ENCODE peak calls at places on chromosome 13, in seven cellular contexts. U is gastrocnemius medialis, C is HCT116, I is heart left ventricle, D is right lobe of liver, W is HepG2, L is A549. P is an unnamed sample.

GRCh38 chr13:83819156-83819555 is 63.1 kb downstream of the SLITRK1 start:
- ATAC-seq in W (no peak), U (no peak), I (no peak), D (no peak), C (no peak), L (no peak), P (no peak)

GRCh38 chr13:102854675-102855074 is 8.8 kb downstream of the ERCC5 start:
- ATAC-seq in L (no peak), D (no peak), U (no peak), I (peak), W (no peak), C (no peak), P (no peak)

GRCh38 chr13:110634558-110634957 is 19.2 kb downstream of the NAXD start:
- ATAC-seq in W (no peak), C (peak), I (no peak), L (peak), U (no peak), D (no peak), P (no peak)

GRCh38 chr13:26053418-26053980 is 1.7 kb upstream of the SHISA2 start:
- ATAC-seq in L (no peak), W (no peak), D (no peak), I (no peak), U (no peak), C (no peak), P (no peak)

GRCh38 chr13:63492604-63493003 is 2077.0 kb upstream of the PCDH20 start:
- ATAC-seq in U (no peak), L (no peak), I (no peak), C (no peak), W (no peak), D (no peak), P (no peak)

GRCh38 chr13:43339145-43339820 is 315.9 kb downstream of the DNAJC15 start:
- ATAC-seq in D (no peak), L (no peak), W (no peak), U (peak), I (no peak), C (no peak), P (no peak)

GRCh38 chr13:50484472-50485113 is 358.9 kb downstream of the DLEU7 start:
- ATAC-seq in I (no peak), W (no peak), U (no peak), D (no peak), L (no peak), C (no peak), P (no peak)

GRCh38 chr13:88761145-88761544 is 1090.0 kb downstream of the SLITRK5 start:
- ATAC-seq in U (no peak), I (no peak), D (no peak), L (no peak), W (no peak), C (no peak), P (no peak)

GRCh38 chr13:93715866-93716265 is 489.3 kb downstream of the GPC6 start:
- ATAC-seq in C (no peak), I (no peak), W (no peak), U (no peak), D (no peak), L (no peak), P (no peak)

GRCh38 chr13:18962168-18962734 is 219.4 kb downstream of the TUBA3C start:
- ATAC-seq in C (no peak), I (no peak), L (no peak), D (no peak), W (no peak), U (no peak), P (no peak)

GRCh38 chr13:67438465-67438864 is 208.3 kb upstream of the PCDH9 start:
- ATAC-seq in L (no peak), I (peak), C (no peak), W (peak), U (no peak), D (no peak), P (no peak)

GRCh38 chr13:65697843-65698242 is 1532.3 kb downstream of the PCDH9 start:
- ATAC-seq in D (no peak), W (no peak), C (no peak), I (no peak), L (no peak), U (no peak), P (no peak)

GRCh38 chr13:27510082-27510481 is 59.7 kb upstream of the MTIF3 start:
- ATAC-seq in I (no peak), D (no peak), C (no peak), U (no peak), W (no peak), L (no peak), P (no peak)

GRCh38 chr13:21676611-21677021 is 5.7 kb downstream of the FGF9 start:
- ATAC-seq in I (peak), W (peak), L (no peak), D (peak), U (no peak), C (no peak), P (no peak)

GRCh38 chr13:113472355-113473025 is 18.0 kb downstream of the DCUN1D2 start:
- ATAC-seq in W (no peak), I (peak), C (no peak), L (no peak), D (peak), U (peak), P (peak)

GRCh38 chr13:99322297-99323103 is 15.3 kb upstream of the GPR183 start:
- ATAC-seq in U (peak), D (peak), L (no peak), I (peak), W (no peak), C (peak), P (peak)

GRCh38 chr13:96109125-96109524 is 19.2 kb downstream of the HS6ST3 start:
- ATAC-seq in D (no peak), U (no peak), L (no peak), W (no peak), I (no peak), C (no peak), P (no peak)

GRCh38 chr13:77065456-77066147 is 38.6 kb upstream of the FBXL3 start:
- ATAC-seq in W (no peak), D (no peak), I (no peak), U (no peak), C (no peak), L (no peak), P (no peak)

GRCh38 chr13:88932950-88933349 is 1261.8 kb downstream of the SLITRK5 start:
- ATAC-seq in L (no peak), C (no peak), U (no peak), I (no peak), D (no peak), W (no peak), P (no peak)

GRCh38 chr13:51689597-51689996 is 105.3 kb downstream of the WDFY2 start:
- ATAC-seq in W (peak), L (no peak), I (no peak), C (no peak), D (no peak), U (no peak), P (no peak)

GRCh38 chr13:47901451-47901850 is 99.6 kb downstream of the SUCLA2 start:
- ATAC-seq in L (no peak), C (no peak), I (no peak), U (no peak), D (no peak), W (no peak), P (no peak)

GRCh38 chr13:95281258-95281602 is 20.0 kb downstream of the ABCC4 start:
- ATAC-seq in C (no peak), W (no peak), D (no peak), L (no peak), U (peak), I (no peak), P (no peak)

GRCh38 chr13:90032841-90033493 is 1314.5 kb upstream of the MIR17HG start:
- ATAC-seq in I (no peak), W (peak), U (no peak), C (no peak), D (no peak), L (no peak), P (peak)

GRCh38 chr13:114185182-114185971 is 6.3 kb downstream of the CFAP97D2 start:
- ATAC-seq in U (no peak), L (no peak), W (no peak), D (no peak), I (peak), C (no peak), P (no peak)

GRCh38 chr13:67466569-67466968 is 236.4 kb upstream of the PCDH9 start:
- ATAC-seq in W (no peak), L (no peak), C (no peak), I (no peak), D (no peak), U (no peak), P (no peak)

GRCh38 chr13:90201676-90202425 is 1145.6 kb upstream of the MIR17HG start:
- ATAC-seq in L (no peak), I (peak), C (no peak), D (no peak), U (no peak), W (no peak), P (no peak)

GRCh38 chr13:30158774-30159445 is 148.4 kb downstream of the KATNAL1 start:
- ATAC-seq in C (peak), L (peak), D (no peak), W (peak), U (peak), I (no peak), P (peak)

GRCh38 chr13:30156270-30156669 is 151.1 kb downstream of the KATNAL1 start:
- ATAC-seq in U (no peak), C (no peak), W (no peak), L (no peak), D (no peak), I (no peak), P (no peak)

GRCh38 chr13:30154931-30155330 is 152.4 kb downstream of the KATNAL1 start:
- ATAC-seq in C (no peak), I (no peak), U (no peak), W (no peak), L (no peak), D (no peak), P (no peak)

GRCh38 chr13:30157616-30157993 is 149.7 kb downstream of the KATNAL1 start:
- ATAC-seq in I (no peak), U (no peak), C (no peak), D (no peak), L (no peak), W (no peak), P (no peak)

GRCh38 chr13:30156826-30157615 is 150.3 kb downstream of the KATNAL1 start:
- ATAC-seq in W (no peak), U (no peak), I (no peak), L (no peak), C (no peak), D (no peak), P (no peak)
- TF ChIP-seq POLR2A in W (no peak), U (no peak), I (no peak), L (no peak), C (no peak), D (no peak), P (no peak)

DNA sequence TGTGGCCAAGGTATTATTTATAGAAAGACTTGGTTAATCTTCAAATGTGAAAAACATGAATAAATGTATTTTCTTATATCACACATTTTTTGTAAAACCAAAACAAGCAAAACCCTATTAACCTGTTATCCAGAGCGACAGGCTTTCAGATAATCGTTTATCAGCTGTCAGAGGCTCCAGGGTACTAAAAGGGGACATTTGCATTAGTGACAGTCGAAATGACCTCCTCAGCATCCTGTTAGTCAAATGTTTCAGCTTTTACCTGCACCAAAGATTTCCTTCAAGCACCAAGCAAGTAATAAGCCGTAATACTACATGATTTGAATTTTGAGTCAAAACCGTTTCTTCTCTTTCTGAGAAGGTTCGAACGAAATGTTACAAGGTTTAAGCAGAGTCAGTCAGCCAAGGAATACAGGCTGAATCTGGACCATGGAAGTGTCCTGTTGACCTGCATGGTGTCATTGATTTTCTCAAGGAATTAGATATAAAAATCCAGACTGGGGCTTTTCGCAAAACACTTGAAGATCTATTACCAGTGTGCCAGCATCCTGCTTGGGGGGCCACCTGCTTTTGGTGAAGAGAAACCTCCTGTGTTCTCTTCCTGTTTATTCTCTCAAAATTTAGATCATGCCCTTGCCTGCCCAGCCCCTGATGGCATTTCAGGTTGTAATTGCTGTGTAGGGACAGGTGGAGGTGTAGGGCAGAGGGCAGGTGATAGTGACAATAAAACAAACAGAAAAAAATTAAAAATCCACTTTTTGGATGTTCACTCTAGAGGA is 11.3 kb upstream of the RFC3 start:
- ATAC-seq in U (no peak), D (no peak), W (no peak), L (no peak), C (no peak), I (no peak), P (no peak)
- H3K4me3 ChIP-seq in U (no peak), D (no peak), W (no peak), L (no peak), C (no peak), I (no peak), P (no peak)

DNA sequence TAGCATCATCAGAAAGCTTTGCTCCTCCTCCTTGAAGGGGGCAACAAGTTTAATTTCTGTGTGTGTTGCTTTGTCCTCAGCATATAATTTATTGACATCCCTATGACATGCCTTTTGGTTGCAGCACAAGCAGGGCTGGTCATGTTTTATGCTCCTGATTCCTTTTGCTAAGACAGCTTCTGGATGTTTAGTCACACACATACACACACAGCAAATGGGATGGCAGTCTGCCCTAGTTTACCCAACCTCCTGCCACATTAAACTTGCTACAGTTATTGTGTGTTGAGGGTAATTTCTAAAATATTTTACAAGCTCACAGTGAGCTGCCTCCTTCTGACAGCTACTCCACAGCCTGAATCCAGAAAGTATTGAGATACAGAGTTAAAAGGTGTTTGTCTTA is 217.9 kb upstream of the RXFP2 start:
- ATAC-seq in W (no peak), D (no peak), I (no peak), L (no peak), C (no peak), U (no peak), P (no peak)
- TF ChIP-seq POLR2A in W (no peak), D (no peak), I (no peak), L (no peak), C (no peak), U (no peak), P (no peak)

GRCh38 chr13:40588101-40588500 is 78.3 kb downstream of the FOXO1 start:
- ATAC-seq in I (no peak), D (no peak), U (no peak), C (no peak), W (no peak), L (no peak), P (no peak)

GRCh38 chr13:40591091-40591490 is 75.3 kb downstream of the FOXO1 start:
- ATAC-seq in C (no peak), W (no peak), U (no peak), D (no peak), L (no peak), I (no peak), P (no peak)

GRCh38 chr13:40592035-40592434 is 74.4 kb downstream of the FOXO1 start:
- ATAC-seq in D (no peak), U (no peak), W (no peak), I (no peak), C (no peak), L (no peak), P (no peak)

GRCh38 chr13:40589285-40590109 is 76.9 kb downstream of the FOXO1 start:
- ATAC-seq in U (peak), I (peak), C (no peak), W (peak), L (no peak), D (peak), P (peak)

GRCh38 chr13:40590112-40590862 is 76.2 kb downstream of the FOXO1 start:
- ATAC-seq in U (peak), W (no peak), C (no peak), I (no peak), D (no peak), L (no peak), P (peak)
- H3K4me3 ChIP-seq in U (peak), W (no peak), C (no peak), I (no peak), D (no peak), L (no peak), P (no peak)

GRCh38 chr13:87089391-87089790 is 581.8 kb upstream of the SLITRK5 start:
- ATAC-seq in L (no peak), I (no peak), C (no peak), W (no peak), D (no peak), U (no peak), P (no peak)

GRCh38 chr13:87094646-87095045 is 576.5 kb upstream of the SLITRK5 start:
- ATAC-seq in W (no peak), D (no peak), U (no peak), L (no peak), I (no peak), C (no peak), P (no peak)

GRCh38 chr13:87087741-87088140 is 583.4 kb upstream of the SLITRK5 start:
- ATAC-seq in I (no peak), L (no peak), U (no peak), W (no peak), C (no peak), D (no peak), P (no peak)

GRCh38 chr13:87093399-87093798 is 577.8 kb upstream of the SLITRK5 start:
- ATAC-seq in L (no peak), C (no peak), W (no peak), U (no peak), D (no peak), I (no peak), P (no peak)
- TF ChIP-seq POLR2A in L (no peak), C (no peak), W (no peak), U (no peak), D (no peak), I (no peak), P (no peak)

DNA sequence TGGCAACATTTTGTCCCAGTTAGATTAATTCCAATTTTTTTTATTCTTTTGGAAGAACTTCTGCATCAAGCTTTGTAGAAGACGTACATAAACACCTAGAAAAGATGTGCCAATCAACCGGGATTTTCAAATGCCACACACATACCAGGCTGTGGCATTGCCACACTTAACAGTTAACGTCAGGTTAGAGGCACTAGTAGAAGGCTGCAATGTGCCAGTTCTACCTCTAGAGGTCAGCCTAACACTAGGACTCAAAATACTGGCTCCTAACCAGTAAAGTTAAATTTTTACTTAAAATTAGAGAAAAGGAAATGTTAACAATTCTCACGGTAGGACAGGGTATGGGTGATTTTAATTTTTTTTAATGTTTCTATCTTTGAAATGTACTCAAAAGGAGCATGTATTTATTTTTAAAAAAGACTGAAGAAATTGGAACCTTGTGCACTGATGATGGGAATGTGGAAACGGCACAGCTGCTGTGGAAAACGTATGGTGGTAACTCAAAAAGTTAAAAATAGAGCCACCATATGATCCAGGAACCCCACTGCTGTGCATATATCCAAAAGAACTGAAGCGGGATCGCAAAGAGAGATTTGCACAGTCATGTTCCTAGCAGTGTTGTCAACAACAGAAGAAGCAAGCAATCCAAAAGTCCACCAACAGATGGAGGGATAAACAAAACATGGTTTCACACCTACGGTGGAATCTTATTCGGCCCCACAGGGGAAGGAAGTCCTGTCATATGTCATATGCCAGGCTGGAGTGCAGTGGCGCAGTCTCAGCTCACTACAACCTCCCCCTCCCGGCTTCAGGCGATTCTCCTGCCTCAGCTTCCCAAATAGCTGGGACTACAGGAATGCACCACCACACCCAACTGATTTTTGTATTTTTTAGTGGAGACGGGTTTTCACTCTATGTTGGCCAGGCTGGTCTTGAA is 30.3 kb downstream of the CRYL1 start:
- ATAC-seq in C (peak), L (peak), W (peak), I (peak), D (peak), U (peak), P (peak)
- H3K4me3 ChIP-seq in C (no peak), L (no peak), W (peak), I (no peak), D (no peak), U (peak), P (peak)

GRCh38 chr13:91359071-91359470 is 11.6 kb downstream of the MIR17HG start:
- ATAC-seq in C (no peak), I (no peak), L (no peak), D (no peak), U (no peak), W (no peak), P (no peak)

GRCh38 chr13:91359566-91359965 is 12.1 kb downstream of the MIR17HG start:
- ATAC-seq in U (no peak), L (no peak), C (no peak), D (no peak), I (no peak), W (no peak), P (no peak)

GRCh38 chr13:91356919-91357612 is 9.6 kb downstream of the MIR17HG start:
- ATAC-seq in W (peak), L (no peak), D (peak), I (no peak), U (no peak), C (no peak), P (no peak)

GRCh38 chr13:91357613-91358383 is 10.3 kb downstream of the MIR17HG start:
- ATAC-seq in C (no peak), W (peak), L (no peak), I (no peak), D (no peak), U (no peak), P (no peak)

GRCh38 chr13:91358384-91358776 is 10.9 kb downstream of the MIR17HG start:
- ATAC-seq in I (no peak), L (no peak), D (peak), W (peak), C (peak), U (no peak), P (no peak)
- TF ChIP-seq POLR2A in I (no peak), L (no peak), D (no peak), W (peak), C (no peak), U (no peak), P (no peak)

GRCh38 chr13:79389031-79389430 is 17.0 kb downstream of the RBM26 start:
- ATAC-seq in C (no peak), L (no peak), D (no peak), U (no peak), W (no peak), I (no peak), P (no peak)

GRCh38 chr13:79395881-79396280 is 10.2 kb downstream of the RBM26 start:
- ATAC-seq in C (no peak), I (no peak), L (no peak), U (no peak), W (no peak), D (no peak), P (no peak)

GRCh38 chr13:79392882-79393563 is 13.0 kb downstream of the RBM26 start:
- ATAC-seq in D (no peak), U (no peak), L (peak), W (peak), C (no peak), I (no peak), P (no peak)

GRCh38 chr13:79398169-79398568 is 7.9 kb downstream of the RBM26 start:
- ATAC-seq in U (no peak), L (no peak), W (no peak), I (no peak), D (no peak), C (no peak), P (no peak)

GRCh38 chr13:79393564-79394249 is 12.3 kb downstream of the RBM26 start:
- ATAC-seq in L (no peak), W (peak), D (peak), U (no peak), I (peak), C (no peak), P (no peak)
- H3K4me3 ChIP-seq in L (no peak), W (peak), D (no peak), U (no peak), I (no peak), C (no peak), P (no peak)

P was measured in gastroesophageal sphincter.